ENCODE peak calls at places on chromosomes 2 and 18, in five cellular contexts. E, Z, F, I and H are unnamed samples.

GRCh38 chr18:31261792-31262582 is 56.0 kb upstream of the DSG1 start:
- DNase-seq in E (no peak), Z (no peak), F (no peak), I (no peak), H (no peak)

GRCh38 chr2:99348173-99348572 is 11.0 kb downstream of the EIF5B start:
- DNase-seq in E (no peak), Z (no peak), F (no peak), I (no peak), H (no peak)

GRCh38 chr2:98552499-98553179 is 55.7 kb downstream of the COA5 start:
- DNase-seq in E (no peak), Z (no peak), F (peak; percentile 10), I (no peak), H (peak; percentile 2)

GRCh38 chr2:231306791-231307440 is 88.6 kb upstream of the B3GNT7 start:
- DNase-seq in E (no peak), Z (no peak), F (peak; percentile 55), I (peak; percentile 58), H (no peak)

GRCh38 chr2:223711596-223712326 is 109.6 kb upstream of the SCG2 start:
- DNase-seq in E (no peak), Z (no peak), F (no peak), I (no peak), H (no peak)

GRCh38 chr18:8507881-8508280 is 101.4 kb upstream of the RAB12 start:
- DNase-seq in E (peak; percentile 10), Z (no peak), F (no peak), I (no peak), H (no peak)

GRCh38 chr2:219029829-219030165 is 11.5 kb downstream of the CFAP65 start:
- DNase-seq in E (peak; percentile 69), Z (peak; percentile 89), F (peak; percentile 90), I (peak; percentile 89), H (peak; percentile 88)

GRCh38 chr2:203030545-203030944 is 15.9 kb downstream of the NBEAL1 start:
- DNase-seq in E (no peak), Z (no peak), F (no peak), I (no peak), H (no peak)

GRCh38 chr2:49770919-49771318 is 616.6 kb upstream of the FSHR start:
- DNase-seq in E (no peak), Z (no peak), F (peak; percentile 36), I (no peak), H (peak; percentile 75)

GRCh38 chr2:234403074-234403473 is 93.8 kb downstream of the ARL4C start:
- DNase-seq in E (no peak), Z (no peak), F (no peak), I (no peak), H (peak; percentile 7)

GRCh38 chr2:132267372-132267771 is 105.6 kb upstream of the ANKRD30BL start:
- DNase-seq in E (peak; percentile 3), Z (no peak), F (no peak), I (no peak), H (peak; percentile 32)

GRCh38 chr18:995641-996040 is 91.0 kb downstream of the ADCYAP1 start:
- DNase-seq in E (peak; percentile 45), Z (no peak), F (peak; percentile 79), I (no peak), H (peak; percentile 85)

GRCh38 chr2:60294901-60295590 is 258.4 kb downstream of the BCL11A start:
- DNase-seq in E (no peak), Z (no peak), F (no peak), I (no peak), H (no peak)

GRCh38 chr18:78722959-78723706 is 256.5 kb upstream of the SALL3 start:
- DNase-seq in E (no peak), Z (peak; percentile 55), F (no peak), I (no peak), H (no peak)

GRCh38 chr2:120132190-120132589 is 91.0 kb downstream of the TMEM185B start:
- DNase-seq in E (peak; percentile 58), Z (no peak), F (no peak), I (no peak), H (peak; percentile 64)

GRCh38 chr2:216116418-216116817 is 7.3 kb downstream of the XRCC5 start:
- DNase-seq in E (no peak), Z (no peak), F (no peak), I (no peak), H (no peak)

GRCh38 chr2:98917031-98917459 is 19.0 kb downstream of the CRACDL start:
- DNase-seq in E (peak; percentile 75), Z (no peak), F (peak; percentile 84), I (no peak), H (peak; percentile 69)

GRCh38 chr2:10278029-10278762 is 24.5 kb upstream of the HPCAL1 start:
- DNase-seq in E (peak; percentile 46), Z (peak; percentile 88), F (no peak), I (peak; percentile 42), H (no peak)

GRCh38 chr2:149598014-149598395 is 10.4 kb upstream of the MMADHC start:
- DNase-seq in E (no peak), Z (no peak), F (no peak), I (no peak), H (peak; percentile 23)

GRCh38 chr2:209495855-209496585 is 72.2 kb downstream of the MAP2 start:
- DNase-seq in E (peak; percentile 96), Z (no peak), F (peak; percentile 98), I (no peak), H (peak; percentile 98)

GRCh38 chr18:37452697-37453385 is 112.8 kb downstream of the CELF4 start:
- DNase-seq in E (peak; percentile 40), Z (no peak), F (no peak), I (no peak), H (no peak)

GRCh38 chr2:65620026-65620425 is 187.6 kb upstream of the SPRED2 start:
- DNase-seq in E (no peak), Z (no peak), F (no peak), I (no peak), H (no peak)

GRCh38 chr2:70009776-70010175 is 48.3 kb upstream of the ASPRV1 start:
- DNase-seq in E (no peak), Z (no peak), F (no peak), I (peak; percentile 86), H (no peak)

GRCh38 chr2:15259356-15259756 is 301.8 kb downstream of the NBAS start:
- DNase-seq in E (no peak), Z (no peak), F (no peak), I (no peak), H (no peak)

GRCh38 chr2:61707984-61708852 is 145.6 kb downstream of the FAM161A start:
- DNase-seq in E (peak; percentile 30), Z (no peak), F (peak; percentile 80), I (no peak), H (peak; percentile 55)

GRCh38 chr2:41930807-41931566 is 116.8 kb upstream of the PKDCC start:
- DNase-seq in E (peak; percentile 44), Z (peak; percentile 77), F (peak; percentile 89), I (no peak), H (no peak)

GRCh38 chr18:21053127-21053526 is 58.5 kb downstream of the ROCK1 start:
- DNase-seq in E (peak; percentile 82), Z (no peak), F (peak; percentile 16), I (no peak), H (peak; percentile 77)

GRCh38 chr18:63216497-63216896 is 103.1 kb downstream of the BCL2 start:
- DNase-seq in E (no peak), Z (no peak), F (no peak), I (no peak), H (no peak)

GRCh38 chr18:58866261-58867232 is 1.9 kb downstream of the ZNF532 start:
- DNase-seq in E (no peak), Z (no peak), F (no peak), I (no peak), H (no peak)

GRCh38 chr2:36507408-36507812 is 90.6 kb downstream of the FEZ2 start:
- DNase-seq in E (peak; percentile 78), Z (no peak), F (peak; percentile 78), I (peak; percentile 61), H (peak; percentile 81)

GRCh38 chr2:159185401-159186130 is 100.9 kb downstream of the WDSUB1 start:
- DNase-seq in E (peak; percentile 30), Z (no peak), F (peak; percentile 31), I (no peak), H (peak; percentile 65)

GRCh38 chr2:159186462-159186861 is 100.0 kb downstream of the WDSUB1 start:
- DNase-seq in E (no peak), Z (no peak), F (no peak), I (no peak), H (no peak)

GRCh38 chr2:159188449-159188848 is 98.1 kb downstream of the WDSUB1 start:
- DNase-seq in E (no peak), Z (no peak), F (no peak), I (no peak), H (no peak)

GRCh38 chr2:159183346-159183745 is 103.2 kb downstream of the WDSUB1 start:
- DNase-seq in E (no peak), Z (no peak), F (no peak), I (no peak), H (no peak)

GRCh38 chr2:159187095-159187494 is 99.4 kb downstream of the WDSUB1 start:
- DNase-seq in E (no peak), Z (no peak), F (no peak), I (no peak), H (no peak)
- H3K36me3 ChIP-seq in E (peaks cover 9% of the 10 kb centered on the region), Z (peaks cover 12% of the 10 kb centered on the region), F (peaks cover 6% of the 10 kb centered on the region), I (peaks cover 7% of the 10 kb centered on the region), H (peaks cover 29% of the 10 kb centered on the region)

DNA sequence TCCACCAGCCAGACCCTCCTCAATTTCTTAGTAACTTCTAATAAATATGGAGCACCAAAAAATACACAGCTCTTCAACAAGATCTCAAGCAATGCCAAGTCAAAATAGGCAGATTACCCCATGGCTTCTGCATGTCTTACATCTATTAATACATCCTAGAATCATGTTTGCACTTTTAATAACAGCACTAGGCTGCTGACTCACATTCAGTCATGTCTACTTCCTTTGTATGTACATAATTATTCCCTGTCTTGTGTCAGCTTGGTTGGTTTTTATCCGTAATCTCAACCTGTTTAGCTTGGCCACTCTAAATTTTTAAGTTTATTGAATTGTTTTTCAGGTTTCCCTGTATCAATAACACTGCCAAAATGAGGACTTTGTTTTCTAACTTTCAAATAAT is 420.1 kb upstream of the ACVR2A start:
- DNase-seq in E (no peak), Z (no peak), F (peak; percentile 74), I (no peak), H (no peak)
- H3K4me3 ChIP-seq in E (no peak overlapping the region), Z (no peak overlapping the region), F (no peak overlapping the region), I (no peak overlapping the region), H (no peak overlapping the region)

DNA sequence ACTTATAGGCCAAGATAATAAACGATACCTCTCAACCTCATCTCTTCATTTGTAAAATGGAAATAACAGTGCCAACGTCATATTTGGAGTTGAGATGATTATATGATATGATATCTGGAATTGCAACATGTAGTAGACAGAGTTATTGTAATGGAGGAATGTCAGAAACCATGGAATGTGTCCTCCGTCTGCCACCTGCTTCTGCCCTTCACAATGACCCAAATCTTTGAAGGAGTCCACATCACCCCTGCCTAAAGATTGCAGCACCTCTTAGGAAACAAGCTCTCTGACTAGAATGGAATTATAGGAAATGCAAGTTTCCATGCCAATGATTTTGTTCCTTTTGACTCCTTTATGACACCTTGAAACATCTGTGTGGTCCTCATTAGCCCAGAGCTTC is 14.9 kb downstream of the NR4A2 start:
- DNase-seq in E (no peak), Z (no peak), F (no peak), I (no peak), H (no peak)
- H3K36me3 ChIP-seq in E (no peaks in the 10 kb centered on the region), Z (no peaks in the 10 kb centered on the region), F (no peaks in the 10 kb centered on the region), I (no peaks in the 10 kb centered on the region), H (no peaks in the 10 kb centered on the region)

GRCh38 chr18:40782731-40783130 is 1172.3 kb upstream of the PIK3C3 start:
- DNase-seq in E (peak; percentile 0), Z (no peak), F (no peak), I (no peak), H (no peak)
- H3K4me3 ChIP-seq in E (no peak overlapping the region), Z (no peak overlapping the region), F (no peak overlapping the region), I (no peak overlapping the region), H (no peak overlapping the region)

GRCh38 chr18:76357174-76357573 is 137.9 kb downstream of the ZNF516 start:
- DNase-seq in E (no peak), Z (no peak), F (no peak), I (no peak), H (no peak)
- H3K36me3 ChIP-seq in E (no peaks in the 10 kb centered on the region), Z (peaks cover 12% of the 10 kb centered on the region), F (no peaks in the 10 kb centered on the region), I (no peaks in the 10 kb centered on the region), H (peaks cover 17% of the 10 kb centered on the region)